ENCODE peak calls at places on chromosomes 6 and 20, in ten cellular contexts. J is heart right ventricle, G is choroid plexus epithelial cell, D is left lung, L is fibroblast of lung, Q is AG10803, O is Panc1, U is astrocyte of the spinal cord, X is retinal pigment epithelial cell, N is breast epithelium. R is an unnamed sample.

GRCh38 chr6:114312931-114313330 is 29.9 kb downstream of the HS3ST5 start:
- DNase-seq in J (no peak), G (no peak), D (no peak), L (no peak), Q (no peak), O (no peak), U (no peak), X (no peak), N (no peak), R (no peak)

GRCh38 chr20:56202493-56203077 is 45.9 kb upstream of the MC3R start:
- DNase-seq in J (no peak), G (peak), D (no peak), L (peak), Q (no peak), O (no peak), U (peak), X (no peak), N (no peak), R (peak)

GRCh38 chr6:150492941-150493340 is 106.7 kb upstream of the PLEKHG1 start:
- DNase-seq in J (no peak), G (peak), D (no peak), L (no peak), Q (no peak), O (no peak), U (peak), X (peak), N (peak), R (peak)

GRCh38 chr6:44967481-44967880 is 360.6 kb upstream of the RUNX2 start:
- DNase-seq in J (no peak), G (peak), D (no peak), L (no peak), Q (peak), O (no peak), U (peak), X (no peak), N (no peak), R (no peak)

GRCh38 chr6:111764238-111765182 is 108.7 kb downstream of the FYN start:
- DNase-seq in J (no peak), G (no peak), D (no peak), L (no peak), Q (no peak), O (no peak), U (peak), X (no peak), N (peak), R (no peak)

GRCh38 chr20:37823276-37823980 is 79.5 kb upstream of the VSTM2L start:
- DNase-seq in J (no peak), G (peak), D (no peak), L (no peak), Q (peak), O (no peak), U (no peak), X (no peak), N (no peak), R (no peak)

GRCh38 chr6:166615059-166615770 is 11.8 kb downstream of the RPS6KA2 start:
- DNase-seq in J (no peak), G (peak), D (no peak), L (no peak), Q (peak), O (no peak), U (peak), X (no peak), N (no peak), R (peak)

GRCh38 chr6:18277181-18278006 is 13.1 kb upstream of the DEK start:
- DNase-seq in J (no peak), G (no peak), D (no peak), L (no peak), Q (no peak), O (no peak), U (no peak), X (no peak), N (no peak), R (no peak)

GRCh38 chr20:49987868-49988690 is 5.3 kb downstream of the SNAI1 start:
- DNase-seq in J (no peak), G (no peak), D (no peak), L (no peak), Q (no peak), O (no peak), U (no peak), X (no peak), N (no peak), R (peak)

GRCh38 chr20:38601216-38602184 is at the start of gene ARHGAP40:
- DNase-seq in J (no peak), G (peak), D (no peak), L (no peak), Q (no peak), O (no peak), U (no peak), X (no peak), N (peak), R (no peak)

GRCh38 chr6:147201885-147202515 is 2.2 kb upstream of the STXBP5 start:
- DNase-seq in J (no peak), G (peak), D (peak), L (peak), Q (peak), O (no peak), U (peak), X (no peak), N (no peak), R (peak)

GRCh38 chr6:47520282-47520681 is 42.7 kb downstream of the CD2AP start:
- DNase-seq in J (no peak), G (no peak), D (no peak), L (no peak), Q (no peak), O (no peak), U (no peak), X (no peak), N (no peak), R (no peak)

GRCh38 chr6:44020664-44021425 is 106.4 kb downstream of the MRPL14 start:
- DNase-seq in J (no peak), G (no peak), D (no peak), L (no peak), Q (no peak), O (no peak), U (no peak), X (no peak), N (no peak), R (no peak)

GRCh38 chr6:139349464-139350020 is 24.9 kb downstream of the CITED2 start:
- DNase-seq in J (no peak), G (no peak), D (no peak), L (no peak), Q (peak), O (no peak), U (no peak), X (no peak), N (peak), R (no peak)

GRCh38 chr6:31733734-31734133 is 2.6 kb downstream of the CLIC1 start:
- DNase-seq in J (no peak), G (no peak), D (no peak), L (no peak), Q (no peak), O (no peak), U (no peak), X (no peak), N (no peak), R (no peak)

GRCh38 chr20:58399926-58400325 is 10.9 kb downstream of the VAPB start:
- DNase-seq in J (no peak), G (no peak), D (no peak), L (no peak), Q (no peak), O (no peak), U (no peak), X (no peak), N (no peak), R (no peak)

GRCh38 chr6:139776051-139776450 is 401.6 kb upstream of the CITED2 start:
- DNase-seq in J (no peak), G (peak), D (no peak), L (no peak), Q (no peak), O (no peak), U (peak), X (no peak), N (no peak), R (no peak)

GRCh38 chr6:17714879-17715860 is 8.4 kb upstream of the NUP153 start:
- DNase-seq in J (no peak), G (peak), D (no peak), L (peak), Q (peak), O (no peak), U (peak), X (peak), N (no peak), R (peak)

GRCh38 chr6:14638932-14639875 is 521.6 kb downstream of the CD83 start:
- DNase-seq in J (peak), G (peak), D (no peak), L (peak), Q (peak), O (no peak), U (peak), X (no peak), N (peak), R (peak)

GRCh38 chr6:36241728-36242127 is 28.1 kb upstream of the PNPLA1 start:
- DNase-seq in J (no peak), G (peak), D (no peak), L (peak), Q (peak), O (no peak), U (no peak), X (no peak), N (no peak), R (peak)

GRCh38 chr6:11595903-11596302 is 58.4 kb downstream of the TMEM170B start:
- DNase-seq in J (no peak), G (peak), D (no peak), L (no peak), Q (no peak), O (no peak), U (peak), X (no peak), N (no peak), R (peak)

GRCh38 chr6:168888786-168889345 is 364.8 kb downstream of the THBS2 start:
- DNase-seq in J (no peak), G (no peak), D (no peak), L (no peak), Q (no peak), O (no peak), U (no peak), X (no peak), N (no peak), R (no peak)

GRCh38 chr6:151058021-151058733 is 181.6 kb upstream of the AKAP12 start:
- DNase-seq in J (peak), G (peak), D (no peak), L (no peak), Q (no peak), O (no peak), U (peak), X (no peak), N (no peak), R (peak)

GRCh38 chr6:160973311-160973710 is 18.3 kb upstream of the MAP3K4 start:
- DNase-seq in J (peak), G (peak), D (no peak), L (peak), Q (peak), O (no peak), U (no peak), X (no peak), N (no peak), R (peak)

GRCh38 chr6:97110149-97110548 is 172.9 kb downstream of the MMS22L start:
- DNase-seq in J (no peak), G (no peak), D (no peak), L (no peak), Q (no peak), O (no peak), U (no peak), X (no peak), N (no peak), R (no peak)

GRCh38 chr6:126873351-126873750 is 245.1 kb upstream of the RSPO3 start:
- DNase-seq in J (no peak), G (no peak), D (no peak), L (no peak), Q (peak), O (no peak), U (peak), X (no peak), N (no peak), R (peak)

GRCh38 chr20:64167676-64168075 is 3.4 kb downstream of the MYT1 start:
- DNase-seq in J (no peak), G (no peak), D (no peak), L (no peak), Q (peak), O (no peak), U (no peak), X (no peak), N (no peak), R (no peak)

GRCh38 chr6:87196275-87196842 is 41.0 kb downstream of the ZNF292 start:
- DNase-seq in J (no peak), G (peak), D (no peak), L (no peak), Q (no peak), O (no peak), U (peak), X (no peak), N (no peak), R (no peak)

GRCh38 chr20:35661908-35662307 is 2.8 kb downstream of the CPNE1 start:
- DNase-seq in J (no peak), G (no peak), D (no peak), L (no peak), Q (no peak), O (no peak), U (no peak), X (no peak), N (no peak), R (no peak)
- H3K4me3 ChIP-seq in J (peak), G (no peak), D (no peak), L (peak), Q (peak), O (peak), U (peak), X (peak), N (peak), R (peak)

GRCh38 chr6:152701081-152701862 is 3.6 kb downstream of the MYCT1 start:
- DNase-seq in J (no peak), G (peak), D (no peak), L (peak), Q (peak), O (no peak), U (no peak), X (no peak), N (no peak), R (peak)
- TF ChIP-seq CTCF in J (no peak), G (peak), D (no peak), L (no peak), Q (peak), O (peak), U (no peak), X (no peak), N (no peak), R (no peak)

DNA sequence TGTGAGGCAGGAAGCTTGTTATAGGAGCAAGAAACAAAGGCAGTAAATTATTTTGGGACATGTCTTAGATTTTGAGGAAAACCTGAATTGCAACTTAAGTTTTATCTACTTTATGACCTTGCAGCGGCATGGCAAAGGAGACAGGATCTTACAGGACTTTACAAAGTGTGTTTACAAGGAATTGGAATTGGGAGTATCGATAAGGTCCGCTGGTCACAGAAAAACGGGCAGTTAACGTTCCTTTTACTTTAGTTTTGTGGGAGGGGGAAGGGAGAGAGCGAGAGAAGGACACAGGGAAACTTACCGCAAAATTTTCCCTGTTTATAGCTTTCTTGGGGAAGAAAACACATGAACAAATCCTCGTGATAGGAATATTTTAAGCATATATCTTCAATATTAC is 1607.2 kb downstream of the GRIK2 start:
- DNase-seq in J (no peak), G (no peak), D (no peak), L (no peak), Q (no peak), O (no peak), U (no peak), X (no peak), N (no peak), R (no peak)
- H3K4me3 ChIP-seq in J (no peak), G (no peak), D (no peak), L (no peak), Q (no peak), O (peak), U (no peak), X (no peak), N (no peak), R (no peak)

DNA sequence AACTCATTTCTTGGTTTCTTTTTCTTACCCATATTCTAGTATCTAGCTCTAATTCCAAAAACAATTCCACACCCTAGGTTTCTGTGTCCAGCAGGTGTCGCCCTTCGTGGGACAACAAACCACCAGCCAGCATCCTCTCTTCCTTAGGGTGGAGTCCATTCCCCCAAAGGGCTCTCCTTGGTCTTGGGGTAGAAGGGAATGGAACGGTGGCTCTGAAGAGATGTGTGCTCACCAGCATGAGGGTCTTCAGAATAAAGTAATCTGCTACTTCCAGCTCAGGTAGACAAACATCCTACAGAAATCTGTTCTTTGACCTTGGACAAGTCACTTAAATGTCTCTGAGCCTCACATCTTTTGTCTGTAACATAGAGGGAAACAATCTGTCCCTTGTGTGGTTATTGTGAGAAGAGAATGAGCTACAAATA is 7.2 kb downstream of the HLA-DMB start:
- DNase-seq in J (peak), G (peak), D (peak), L (peak), Q (peak), O (peak), U (peak), X (peak), N (peak), R (peak)
- TF ChIP-seq CTCF in J (peak), G (peak), D (peak), L (peak), Q (peak), O (peak), U (peak), X (peak), N (peak), R (peak)

GRCh38 chr6:53062369-53062639 is 2.9 kb upstream of the FBXO9 start:
- DNase-seq in J (no peak), G (no peak), D (no peak), L (no peak), Q (no peak), O (no peak), U (no peak), X (no peak), N (no peak), R (no peak)
- H3K4me3 ChIP-seq in J (peak), G (peak), D (no peak), L (peak), Q (no peak), O (peak), U (no peak), X (no peak), N (peak), R (no peak)

DNA sequence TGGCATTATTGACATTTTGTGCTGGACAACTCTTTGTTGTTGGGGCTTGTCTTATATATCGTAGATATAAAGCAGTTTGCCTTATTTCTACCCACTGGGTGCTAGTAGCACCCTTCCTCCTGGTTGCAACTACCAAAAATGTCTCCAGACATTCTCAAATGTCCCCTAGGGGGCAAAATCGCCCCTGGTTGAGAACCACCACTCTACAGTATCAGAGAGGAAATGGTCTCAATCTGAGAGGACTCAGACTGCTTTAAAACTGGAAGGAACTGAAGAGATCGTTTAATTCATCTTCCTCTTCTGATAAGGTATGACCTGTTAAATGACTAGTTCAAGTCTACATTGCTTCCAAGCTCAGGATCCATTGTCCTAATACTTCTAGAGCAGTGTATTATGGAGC is 14.9 kb downstream of the SH3BGRL2 start:
- DNase-seq in J (no peak), G (no peak), D (no peak), L (no peak), Q (no peak), O (no peak), U (no peak), X (no peak), N (no peak), R (no peak)
- TF ChIP-seq CTCF in J (no peak), G (no peak), D (no peak), L (no peak), Q (no peak), O (peak), U (no peak), X (no peak), N (no peak), R (no peak)

DNA sequence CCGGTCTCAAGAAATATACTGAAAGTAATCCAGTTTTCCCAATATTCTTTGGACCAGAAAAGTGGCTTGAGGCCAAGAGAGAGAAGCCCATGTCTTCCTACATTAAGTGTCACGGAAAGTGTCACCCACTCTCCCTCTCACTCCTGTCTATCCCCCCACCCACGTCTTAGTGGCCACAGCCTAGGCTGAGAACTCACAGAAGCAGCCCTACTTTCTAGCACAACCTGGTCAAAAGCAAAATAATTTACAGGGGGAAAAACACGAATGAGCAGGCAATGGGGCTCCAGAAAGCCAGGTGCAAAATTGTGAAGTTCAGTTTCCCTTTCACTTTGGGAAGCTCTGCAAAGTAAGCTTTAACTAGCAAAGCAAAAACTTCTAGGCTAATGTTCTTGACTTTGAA is 118.0 kb downstream of the OPRM1 start:
- DNase-seq in J (no peak), G (no peak), D (no peak), L (peak), Q (no peak), O (no peak), U (no peak), X (no peak), N (no peak), R (no peak)
- H3K4me3 ChIP-seq in J (peak), G (no peak), D (no peak), L (no peak), Q (no peak), O (no peak), U (no peak), X (no peak), N (peak), R (no peak)

GRCh38 chr6:71321344-71321743 is 32.7 kb downstream of the OGFRL1 start:
- DNase-seq in J (no peak), G (no peak), D (no peak), L (peak), Q (no peak), O (no peak), U (no peak), X (no peak), N (no peak), R (no peak)
- TF ChIP-seq CTCF in J (no peak), G (no peak), D (no peak), L (no peak), Q (no peak), O (no peak), U (no peak), X (no peak), N (no peak), R (no peak)